ENCODE peak calls at places on chromosomes 6 and 20, in ten cellular contexts. One of them, this sample, is unnamed.

GRCh38 chr6:39195792-39196385 is 33.4 kb downstream of the KCNK5 start:
- DNase-seq in activated B cell treated with CpG ODN at 0.5 μM for 24 hours: no peak
- DNase-seq in pancreas: peak; percentile 2
- DNase-seq in cardiac fibroblast: no peak
- DNase-seq in fibroblast of lung: no peak
- DNase-seq in lung: no peak
- DNase-seq in PC-3: no peak
- DNase-seq in GM13977: no peak
- DNase-seq in A549: no peak
- DNase-seq in GM20000: no peak
- DNase-seq in this sample: no peak

GRCh38 chr6:4472953-4473642 is 303.1 kb upstream of the CDYL start:
- DNase-seq in activated B cell treated with CpG ODN at 0.5 μM for 24 hours: no peak
- DNase-seq in pancreas: no peak
- DNase-seq in cardiac fibroblast: no peak
- DNase-seq in fibroblast of lung: no peak
- DNase-seq in lung: no peak
- DNase-seq in PC-3: no peak
- DNase-seq in GM13977: no peak
- DNase-seq in A549: no peak
- DNase-seq in GM20000: no peak
- DNase-seq in this sample: no peak

GRCh38 chr6:113511100-113511499 is 346.0 kb upstream of the MARCKS start:
- DNase-seq in activated B cell treated with CpG ODN at 0.5 μM for 24 hours: no peak
- DNase-seq in pancreas: no peak
- DNase-seq in cardiac fibroblast: no peak
- DNase-seq in fibroblast of lung: no peak
- DNase-seq in lung: no peak
- DNase-seq in PC-3: no peak
- DNase-seq in GM13977: no peak
- DNase-seq in A549: no peak
- DNase-seq in GM20000: no peak
- DNase-seq in this sample: no peak

GRCh38 chr6:88368071-88368787 is 202.1 kb upstream of the CNR1 start:
- DNase-seq in activated B cell treated with CpG ODN at 0.5 μM for 24 hours: no peak
- DNase-seq in pancreas: no peak
- DNase-seq in cardiac fibroblast: peak; percentile 81
- DNase-seq in fibroblast of lung: peak; percentile 43
- DNase-seq in lung: no peak
- DNase-seq in PC-3: peak; percentile 18
- DNase-seq in GM13977: no peak
- DNase-seq in A549: peak; percentile 45
- DNase-seq in GM20000: no peak
- DNase-seq in this sample: no peak

GRCh38 chr20:24747015-24747712 is 201.9 kb upstream of the CST7 start:
- DNase-seq in activated B cell treated with CpG ODN at 0.5 μM for 24 hours: no peak
- DNase-seq in pancreas: no peak
- DNase-seq in cardiac fibroblast: no peak
- DNase-seq in fibroblast of lung: no peak
- DNase-seq in lung: no peak
- DNase-seq in PC-3: no peak
- DNase-seq in GM13977: no peak
- DNase-seq in A549: no peak
- DNase-seq in GM20000: no peak
- DNase-seq in this sample: peak; percentile 62

GRCh38 chr6:163634514-163635171 is 220.1 kb downstream of the QKI start:
- DNase-seq in activated B cell treated with CpG ODN at 0.5 μM for 24 hours: no peak
- DNase-seq in pancreas: no peak
- DNase-seq in cardiac fibroblast: no peak
- DNase-seq in fibroblast of lung: no peak
- DNase-seq in lung: no peak
- DNase-seq in PC-3: no peak
- DNase-seq in GM13977: no peak
- DNase-seq in A549: no peak
- DNase-seq in GM20000: no peak
- DNase-seq in this sample: no peak

GRCh38 chr6:73696990-73697651 is 1.1 kb downstream of the CD109 start:
- DNase-seq in activated B cell treated with CpG ODN at 0.5 μM for 24 hours: no peak
- DNase-seq in pancreas: no peak
- DNase-seq in cardiac fibroblast: no peak
- DNase-seq in fibroblast of lung: no peak
- DNase-seq in lung: no peak
- DNase-seq in PC-3: peak; percentile 58
- DNase-seq in GM13977: no peak
- DNase-seq in A549: no peak
- DNase-seq in GM20000: no peak
- DNase-seq in this sample: no peak

GRCh38 chr6:113644861-113645575 is 212.1 kb upstream of the MARCKS start:
- DNase-seq in activated B cell treated with CpG ODN at 0.5 μM for 24 hours: no peak
- DNase-seq in pancreas: no peak
- DNase-seq in cardiac fibroblast: peak; percentile 88
- DNase-seq in fibroblast of lung: peak; percentile 89
- DNase-seq in lung: no peak
- DNase-seq in PC-3: peak; percentile 78
- DNase-seq in GM13977: no peak
- DNase-seq in A549: no peak
- DNase-seq in GM20000: no peak
- DNase-seq in this sample: no peak

GRCh38 chr20:54848984-54849538 is 373.7 kb downstream of the DOK5 start:
- DNase-seq in activated B cell treated with CpG ODN at 0.5 μM for 24 hours: no peak
- DNase-seq in pancreas: no peak
- DNase-seq in cardiac fibroblast: no peak
- DNase-seq in fibroblast of lung: no peak
- DNase-seq in lung: no peak
- DNase-seq in PC-3: no peak
- DNase-seq in GM13977: no peak
- DNase-seq in A549: no peak
- DNase-seq in GM20000: no peak
- DNase-seq in this sample: no peak

GRCh38 chr6:163331245-163331644 is 83.3 kb upstream of the QKI start:
- DNase-seq in activated B cell treated with CpG ODN at 0.5 μM for 24 hours: no peak
- DNase-seq in pancreas: no peak
- DNase-seq in cardiac fibroblast: no peak
- DNase-seq in fibroblast of lung: no peak
- DNase-seq in lung: no peak
- DNase-seq in PC-3: no peak
- DNase-seq in GM13977: no peak
- DNase-seq in A549: no peak
- DNase-seq in GM20000: no peak
- DNase-seq in this sample: no peak

GRCh38 chr6:12001004-12001705 is 11.0 kb upstream of the HIVEP1 start:
- DNase-seq in activated B cell treated with CpG ODN at 0.5 μM for 24 hours: no peak
- DNase-seq in pancreas: no peak
- DNase-seq in cardiac fibroblast: peak; percentile 59
- DNase-seq in fibroblast of lung: peak; percentile 67
- DNase-seq in lung: no peak
- DNase-seq in PC-3: no peak
- DNase-seq in GM13977: no peak
- DNase-seq in A549: no peak
- DNase-seq in GM20000: no peak
- DNase-seq in this sample: no peak

GRCh38 chr6:7200598-7201443 is 93.1 kb downstream of the RREB1 start:
- DNase-seq in activated B cell treated with CpG ODN at 0.5 μM for 24 hours: no peak
- DNase-seq in pancreas: peak; percentile 57
- DNase-seq in cardiac fibroblast: no peak
- DNase-seq in fibroblast of lung: no peak
- DNase-seq in lung: peak; percentile 87
- DNase-seq in PC-3: peak; percentile 81
- DNase-seq in GM13977: no peak
- DNase-seq in A549: no peak
- DNase-seq in GM20000: no peak
- DNase-seq in this sample: no peak

GRCh38 chr6:32166411-32167061 is 2.1 kb downstream of the EGFL8 start:
- DNase-seq in activated B cell treated with CpG ODN at 0.5 μM for 24 hours: no peak
- DNase-seq in pancreas: peak; percentile 73
- DNase-seq in cardiac fibroblast: no peak
- DNase-seq in fibroblast of lung: no peak
- DNase-seq in lung: no peak
- DNase-seq in PC-3: no peak
- DNase-seq in GM13977: no peak
- DNase-seq in A549: no peak
- DNase-seq in GM20000: no peak
- DNase-seq in this sample: no peak

GRCh38 chr20:32727663-32728062 is 15.6 kb downstream of the COMMD7 start:
- DNase-seq in activated B cell treated with CpG ODN at 0.5 μM for 24 hours: no peak
- DNase-seq in pancreas: no peak
- DNase-seq in cardiac fibroblast: peak; percentile 64
- DNase-seq in fibroblast of lung: peak; percentile 76
- DNase-seq in lung: no peak
- DNase-seq in PC-3: no peak
- DNase-seq in GM13977: no peak
- DNase-seq in A549: no peak
- DNase-seq in GM20000: no peak
- DNase-seq in this sample: no peak

DNA sequence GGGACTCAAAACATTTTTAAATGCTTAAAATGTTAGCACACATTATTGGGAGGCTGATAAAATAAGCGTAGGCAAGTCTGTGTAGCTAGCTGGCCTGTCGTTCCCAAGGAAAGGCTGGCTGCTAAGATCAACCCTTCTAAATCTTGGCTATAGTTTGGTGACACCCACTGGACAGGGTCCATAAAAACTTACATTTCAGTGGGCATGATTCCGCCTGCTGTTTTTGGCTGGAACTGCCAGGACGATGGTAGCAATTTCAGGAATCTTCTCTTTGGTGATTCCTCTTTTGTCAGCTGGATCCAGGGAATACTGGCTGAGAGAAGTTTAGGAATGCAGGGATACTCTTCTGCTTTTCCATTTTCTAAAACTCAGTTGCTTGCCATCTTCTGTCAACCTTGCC is 162.2 kb downstream of the NKAIN2 start:
- DNase-seq in activated B cell treated with CpG ODN at 0.5 μM for 24 hours: no peak
- DNase-seq in pancreas: no peak
- DNase-seq in cardiac fibroblast: peak; percentile 9
- DNase-seq in fibroblast of lung: peak; percentile 37
- DNase-seq in lung: no peak
- DNase-seq in PC-3: peak; percentile 10
- DNase-seq in GM13977: no peak
- DNase-seq in A549: peak; percentile 7
- DNase-seq in GM20000: no peak
- DNase-seq in this sample: no peak
- TF ChIP-seq CTCF in activated B cell treated with CpG ODN at 0.5 μM for 24 hours: no peak
- TF ChIP-seq CTCF in pancreas: no peak
- TF ChIP-seq CTCF in cardiac fibroblast: no peak
- TF ChIP-seq CTCF in fibroblast of lung: peak; percentile 47
- TF ChIP-seq CTCF in lung: no peak
- TF ChIP-seq CTCF in PC-3: peak; percentile 27
- TF ChIP-seq CTCF in GM13977: peak; percentile 28
- TF ChIP-seq CTCF in A549: no peak
- TF ChIP-seq CTCF in GM20000: no peak
- TF ChIP-seq CTCF in this sample: peak; percentile 63

DNA sequence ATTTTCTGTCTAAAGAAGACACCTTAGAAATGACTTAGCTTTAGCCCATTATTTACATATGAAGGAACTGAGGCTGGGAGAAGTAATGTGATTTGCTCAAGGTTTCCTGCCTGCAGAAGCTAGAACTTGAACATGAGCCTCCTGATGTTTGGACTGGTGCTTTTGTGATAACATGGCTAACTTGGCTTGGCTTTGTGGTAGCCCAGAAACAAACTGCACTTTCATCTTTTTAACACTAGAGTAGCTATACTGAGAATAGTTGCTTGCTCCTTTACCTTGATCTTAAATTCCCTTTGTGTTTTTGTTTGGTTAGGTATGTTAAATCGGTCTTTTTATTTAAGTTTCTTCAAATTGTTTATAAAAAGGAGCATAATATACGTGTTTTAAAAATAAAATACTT is 163.5 kb upstream of the MANEA start:
- DNase-seq in activated B cell treated with CpG ODN at 0.5 μM for 24 hours: no peak
- DNase-seq in pancreas: no peak
- DNase-seq in cardiac fibroblast: no peak
- DNase-seq in fibroblast of lung: no peak
- DNase-seq in lung: no peak
- DNase-seq in PC-3: no peak
- DNase-seq in GM13977: no peak
- DNase-seq in A549: no peak
- DNase-seq in GM20000: no peak
- DNase-seq in this sample: no peak
- TF ChIP-seq CTCF in activated B cell treated with CpG ODN at 0.5 μM for 24 hours: no peak
- TF ChIP-seq CTCF in pancreas: no peak
- TF ChIP-seq CTCF in cardiac fibroblast: no peak
- TF ChIP-seq CTCF in fibroblast of lung: no peak
- TF ChIP-seq CTCF in lung: no peak
- TF ChIP-seq CTCF in PC-3: no peak
- TF ChIP-seq CTCF in GM13977: no peak
- TF ChIP-seq CTCF in A549: no peak
- TF ChIP-seq CTCF in GM20000: no peak
- TF ChIP-seq CTCF in this sample: no peak

GRCh38 chr6:148945311-148946021 is 198.6 kb downstream of the UST start:
- DNase-seq in activated B cell treated with CpG ODN at 0.5 μM for 24 hours: no peak
- DNase-seq in pancreas: no peak
- DNase-seq in cardiac fibroblast: no peak
- DNase-seq in fibroblast of lung: no peak
- DNase-seq in lung: no peak
- DNase-seq in PC-3: no peak
- DNase-seq in GM13977: no peak
- DNase-seq in A549: no peak
- DNase-seq in GM20000: no peak
- DNase-seq in this sample: no peak
- TF ChIP-seq CTCF in activated B cell treated with CpG ODN at 0.5 μM for 24 hours: no peak
- TF ChIP-seq CTCF in pancreas: no peak
- TF ChIP-seq CTCF in cardiac fibroblast: no peak
- TF ChIP-seq CTCF in fibroblast of lung: no peak
- TF ChIP-seq CTCF in lung: no peak
- TF ChIP-seq CTCF in PC-3: no peak
- TF ChIP-seq CTCF in GM13977: no peak
- TF ChIP-seq CTCF in A549: no peak
- TF ChIP-seq CTCF in GM20000: no peak
- TF ChIP-seq CTCF in this sample: no peak

GRCh38 chr6:132728616-132729015 is 14.8 kb upstream of the VNN1 start:
- DNase-seq in activated B cell treated with CpG ODN at 0.5 μM for 24 hours: no peak
- DNase-seq in pancreas: no peak
- DNase-seq in cardiac fibroblast: no peak
- DNase-seq in fibroblast of lung: no peak
- DNase-seq in lung: no peak
- DNase-seq in PC-3: peak; percentile 3
- DNase-seq in GM13977: no peak
- DNase-seq in A549: peak; percentile 11
- DNase-seq in GM20000: no peak
- DNase-seq in this sample: no peak
- TF ChIP-seq CTCF in activated B cell treated with CpG ODN at 0.5 μM for 24 hours: no peak
- TF ChIP-seq CTCF in pancreas: no peak
- TF ChIP-seq CTCF in cardiac fibroblast: no peak
- TF ChIP-seq CTCF in fibroblast of lung: no peak
- TF ChIP-seq CTCF in lung: no peak
- TF ChIP-seq CTCF in PC-3: peak; percentile 35
- TF ChIP-seq CTCF in GM13977: no peak
- TF ChIP-seq CTCF in A549: no peak
- TF ChIP-seq CTCF in GM20000: no peak
- TF ChIP-seq CTCF in this sample: no peak

GRCh38 chr6:1654095-1654494 is 44.4 kb downstream of the FOXC1 start:
- DNase-seq in activated B cell treated with CpG ODN at 0.5 μM for 24 hours: no peak
- DNase-seq in pancreas: no peak
- DNase-seq in cardiac fibroblast: no peak
- DNase-seq in fibroblast of lung: no peak
- DNase-seq in lung: no peak
- DNase-seq in PC-3: no peak
- DNase-seq in GM13977: no peak
- DNase-seq in A549: no peak
- DNase-seq in GM20000: no peak
- DNase-seq in this sample: no peak
- TF ChIP-seq CTCF in activated B cell treated with CpG ODN at 0.5 μM for 24 hours: no peak
- TF ChIP-seq CTCF in pancreas: no peak
- TF ChIP-seq CTCF in cardiac fibroblast: no peak
- TF ChIP-seq CTCF in fibroblast of lung: no peak
- TF ChIP-seq CTCF in lung: no peak
- TF ChIP-seq CTCF in PC-3: no peak
- TF ChIP-seq CTCF in GM13977: no peak
- TF ChIP-seq CTCF in A549: no peak
- TF ChIP-seq CTCF in GM20000: no peak
- TF ChIP-seq CTCF in this sample: no peak

This sample was measured in osteocyte.